ENCODE peak calls at places on chromosomes 11 and 22, in eight cellular contexts. One of them, this sample, is unnamed.

GRCh38 chr22:48699531-48699930 is 1128.1 kb downstream of the BRD1 start:
- DNase-seq in BE2C: no peak
- DNase-seq in EL: no peak
- DNase-seq in left ventricle myocardium inferior: no peak
- DNase-seq in B cell: no peak
- DNase-seq in iris pigment epithelial cell: no peak
- DNase-seq in cerebellar nuclear complex: no peak
- DNase-seq in nephron progenitor cell: no peak
- DNase-seq in this sample: no peak

GRCh38 chr11:76654310-76654851 is 16.2 kb downstream of the LRRC32 start:
- DNase-seq in nephron progenitor cell: no peak
- DNase-seq in left ventricle myocardium inferior: peak
- DNase-seq in EL: no peak
- DNase-seq in B cell: no peak
- DNase-seq in BE2C: no peak
- DNase-seq in iris pigment epithelial cell: peak
- DNase-seq in cerebellar nuclear complex: no peak
- DNase-seq in this sample: no peak

GRCh38 chr11:42465613-42466012 is 846.2 kb upstream of the API5 start:
- DNase-seq in left ventricle myocardium inferior: no peak
- DNase-seq in BE2C: no peak
- DNase-seq in cerebellar nuclear complex: no peak
- DNase-seq in B cell: no peak
- DNase-seq in iris pigment epithelial cell: no peak
- DNase-seq in nephron progenitor cell: no peak
- DNase-seq in EL: no peak
- DNase-seq in this sample: no peak

GRCh38 chr11:119641991-119642745 is 86.8 kb downstream of the NECTIN1 start:
- DNase-seq in cerebellar nuclear complex: no peak
- DNase-seq in B cell: peak
- DNase-seq in nephron progenitor cell: no peak
- DNase-seq in BE2C: no peak
- DNase-seq in iris pigment epithelial cell: peak
- DNase-seq in left ventricle myocardium inferior: no peak
- DNase-seq in EL: peak
- DNase-seq in this sample: peak

GRCh38 chr11:96049426-96049825 is 125.5 kb upstream of the MTMR2 start:
- DNase-seq in cerebellar nuclear complex: no peak
- DNase-seq in B cell: no peak
- DNase-seq in nephron progenitor cell: no peak
- DNase-seq in left ventricle myocardium inferior: no peak
- DNase-seq in iris pigment epithelial cell: peak
- DNase-seq in BE2C: no peak
- DNase-seq in EL: no peak
- DNase-seq in this sample: no peak

GRCh38 chr22:36586852-36587251 is 57.9 kb upstream of the EIF3D start:
- DNase-seq in cerebellar nuclear complex: no peak
- DNase-seq in left ventricle myocardium inferior: no peak
- DNase-seq in B cell: no peak
- DNase-seq in BE2C: no peak
- DNase-seq in iris pigment epithelial cell: no peak
- DNase-seq in EL: no peak
- DNase-seq in nephron progenitor cell: no peak
- DNase-seq in this sample: no peak

GRCh38 chr11:118572075-118572913 is at the start of gene ARCN1:
- DNase-seq in B cell: peak
- DNase-seq in nephron progenitor cell: peak
- DNase-seq in cerebellar nuclear complex: no peak
- DNase-seq in EL: peak
- DNase-seq in iris pigment epithelial cell: peak
- DNase-seq in BE2C: peak
- DNase-seq in left ventricle myocardium inferior: peak
- DNase-seq in this sample: peak

GRCh38 chr11:74449369-74449931 is 17.9 kb downstream of the KCNE3 start:
- DNase-seq in BE2C: peak
- DNase-seq in B cell: peak
- DNase-seq in EL: peak
- DNase-seq in nephron progenitor cell: peak
- DNase-seq in iris pigment epithelial cell: peak
- DNase-seq in cerebellar nuclear complex: peak
- DNase-seq in left ventricle myocardium inferior: no peak
- DNase-seq in this sample: peak

GRCh38 chr22:33914131-33914530 is 6.1 kb downstream of the LARGE1 start:
- DNase-seq in BE2C: no peak
- DNase-seq in nephron progenitor cell: no peak
- DNase-seq in cerebellar nuclear complex: no peak
- DNase-seq in B cell: no peak
- DNase-seq in EL: no peak
- DNase-seq in iris pigment epithelial cell: no peak
- DNase-seq in left ventricle myocardium inferior: no peak
- DNase-seq in this sample: no peak

GRCh38 chr11:119594639-119595249 is 134.3 kb downstream of the NECTIN1 start:
- DNase-seq in cerebellar nuclear complex: no peak
- DNase-seq in BE2C: no peak
- DNase-seq in EL: peak
- DNase-seq in B cell: no peak
- DNase-seq in left ventricle myocardium inferior: no peak
- DNase-seq in iris pigment epithelial cell: peak
- DNase-seq in nephron progenitor cell: no peak
- DNase-seq in this sample: no peak

GRCh38 chr22:35568751-35569725 is 28.4 kb downstream of the RASD2 start:
- DNase-seq in B cell: no peak
- DNase-seq in left ventricle myocardium inferior: no peak
- DNase-seq in EL: peak
- DNase-seq in iris pigment epithelial cell: peak
- DNase-seq in BE2C: no peak
- DNase-seq in nephron progenitor cell: no peak
- DNase-seq in cerebellar nuclear complex: no peak
- DNase-seq in this sample: no peak

GRCh38 chr11:74269161-74269809 is 42.2 kb downstream of the P4HA3 start:
- DNase-seq in EL: no peak
- DNase-seq in iris pigment epithelial cell: peak
- DNase-seq in left ventricle myocardium inferior: no peak
- DNase-seq in nephron progenitor cell: no peak
- DNase-seq in B cell: no peak
- DNase-seq in cerebellar nuclear complex: no peak
- DNase-seq in BE2C: no peak
- DNase-seq in this sample: no peak

GRCh38 chr11:108498816-108499408 is 728 bp upstream of the POGLUT3 start:
- DNase-seq in cerebellar nuclear complex: no peak
- DNase-seq in EL: no peak
- DNase-seq in iris pigment epithelial cell: no peak
- DNase-seq in left ventricle myocardium inferior: no peak
- DNase-seq in nephron progenitor cell: peak
- DNase-seq in BE2C: no peak
- DNase-seq in B cell: no peak
- DNase-seq in this sample: no peak

GRCh38 chr22:50215297-50216049 is 14.7 kb downstream of the SELENOO start:
- DNase-seq in left ventricle myocardium inferior: no peak
- DNase-seq in iris pigment epithelial cell: no peak
- DNase-seq in BE2C: no peak
- DNase-seq in cerebellar nuclear complex: no peak
- DNase-seq in EL: no peak
- DNase-seq in nephron progenitor cell: no peak
- DNase-seq in B cell: no peak
- DNase-seq in this sample: no peak

This sample was measured in NCI-H748 treated with DMSO at 0.1 percent for 48 hours.